ENCODE peak calls at places on chromosomes 6 and 20, in seven cellular contexts. U is fibroblast of the aortic adventitia; P is NB4; F is tibial artery; H is CD8-positive, alpha-beta T cell; J is fibroblast of mammary gland; W is neural progenitor cell. M is an unnamed sample.

GRCh38 chr20:8155848-8156602 is 24.0 kb downstream of the PLCB1 start:
- DNase-seq in P (no peak), F (no peak), U (peak), H (no peak), W (no peak), J (no peak), M (peak)

GRCh38 chr6:75711173-75711572 is 37.9 kb upstream of the MYO6 start:
- DNase-seq in J (no peak), W (no peak), H (no peak), P (no peak), F (no peak), U (no peak), M (no peak)

GRCh38 chr20:19692100-19692499 is 66.0 kb upstream of the RIN2 start:
- DNase-seq in J (peak), H (no peak), U (peak), P (no peak), F (no peak), W (no peak), M (peak)

GRCh38 chr6:32096394-32097258 is 12.5 kb downstream of the TNXB start:
- DNase-seq in J (no peak), F (no peak), H (no peak), U (no peak), P (no peak), W (no peak), M (no peak)

GRCh38 chr6:109795994-109796555 is 105.0 kb downstream of the FIG4 start:
- DNase-seq in U (no peak), P (no peak), F (no peak), H (no peak), J (peak), W (no peak), M (peak)

GRCh38 chr6:74912234-74912633 is 293.6 kb downstream of the COL12A1 start:
- DNase-seq in W (peak), P (no peak), J (no peak), H (no peak), U (no peak), F (no peak), M (no peak)

GRCh38 chr20:48040491-48040890 is 255.2 kb upstream of the SULF2 start:
- DNase-seq in H (no peak), P (no peak), U (no peak), W (no peak), J (no peak), F (no peak), M (no peak)

GRCh38 chr6:34514593-34515472 is 41.3 kb downstream of the SPDEF start:
- DNase-seq in U (peak), P (no peak), W (peak), F (no peak), H (no peak), J (peak), M (peak)

GRCh38 chr6:135922170-135922569 is 70.7 kb downstream of the PDE7B start:
- DNase-seq in P (peak), F (peak), J (peak), W (no peak), H (no peak), U (peak), M (peak)

GRCh38 chr20:58577139-58577806 is 62.1 kb upstream of the APCDD1L start:
- DNase-seq in W (no peak), H (no peak), U (no peak), J (no peak), F (peak), P (no peak), M (no peak)

GRCh38 chr6:107353773-107354382 is 105.5 kb downstream of the PDSS2 start:
- DNase-seq in U (no peak), H (no peak), F (no peak), J (no peak), W (no peak), P (no peak), M (peak)
- TF ChIP-seq CTCF in U (no peak), H (no peak), F (no peak), J (no peak), W (no peak), P (no peak), M (no peak)

GRCh38 chr6:152416652-152417051 is 220.5 kb downstream of the SYNE1 start:
- DNase-seq in W (no peak), U (no peak), J (no peak), H (no peak), P (no peak), F (no peak), M (no peak)
- H3K4me3 ChIP-seq in W (no peak), U (no peak), J (no peak), H (no peak), P (no peak), F (no peak), M (no peak)

GRCh38 chr20:31700747-31701146 is 21.9 kb downstream of the BCL2L1 start:
- DNase-seq in W (no peak), H (no peak), J (no peak), U (no peak), P (no peak), F (no peak), M (no peak)

GRCh38 chr20:31698243-31698802 is 24.3 kb downstream of the BCL2L1 start:
- DNase-seq in W (no peak), H (no peak), U (no peak), F (no peak), J (no peak), P (no peak), M (no peak)

GRCh38 chr20:31699801-31700728 is 22.6 kb downstream of the BCL2L1 start:
- DNase-seq in H (no peak), F (no peak), W (no peak), P (no peak), U (no peak), J (no peak), M (no peak)

GRCh38 chr20:31701591-31701990 is 21.1 kb downstream of the BCL2L1 start:
- DNase-seq in J (no peak), U (no peak), H (no peak), W (no peak), F (no peak), P (no peak), M (no peak)

GRCh38 chr20:31698803-31699718 is 23.6 kb downstream of the BCL2L1 start:
- DNase-seq in H (no peak), F (peak), W (no peak), J (peak), U (peak), P (peak), M (peak)
- TF ChIP-seq CTCF in H (no peak), F (no peak), W (no peak), J (no peak), U (no peak), P (no peak), M (no peak)

GRCh38 chr6:148760568-148761531 is 14.0 kb downstream of the UST start:
- DNase-seq in U (peak), W (peak), H (peak), J (peak), P (peak), F (peak), M (peak)

GRCh38 chr6:148757944-148758343 is 11.1 kb downstream of the UST start:
- DNase-seq in J (no peak), F (no peak), H (no peak), W (no peak), U (no peak), P (peak), M (no peak)

GRCh38 chr6:148761532-148761951 is 14.7 kb downstream of the UST start:
- DNase-seq in J (peak), P (no peak), W (no peak), H (peak), U (no peak), F (no peak), M (peak)

GRCh38 chr6:148760143-148760505 is 13.3 kb downstream of the UST start:
- DNase-seq in U (no peak), F (no peak), W (no peak), J (no peak), P (no peak), H (no peak), M (no peak)

GRCh38 chr6:148758492-148758891 is 11.7 kb downstream of the UST start:
- DNase-seq in P (peak), U (no peak), F (no peak), W (no peak), J (peak), H (peak), M (no peak)
- H3K4me3 ChIP-seq in P (no peak), U (no peak), F (no peak), W (no peak), J (no peak), H (no peak), M (no peak)

DNA sequence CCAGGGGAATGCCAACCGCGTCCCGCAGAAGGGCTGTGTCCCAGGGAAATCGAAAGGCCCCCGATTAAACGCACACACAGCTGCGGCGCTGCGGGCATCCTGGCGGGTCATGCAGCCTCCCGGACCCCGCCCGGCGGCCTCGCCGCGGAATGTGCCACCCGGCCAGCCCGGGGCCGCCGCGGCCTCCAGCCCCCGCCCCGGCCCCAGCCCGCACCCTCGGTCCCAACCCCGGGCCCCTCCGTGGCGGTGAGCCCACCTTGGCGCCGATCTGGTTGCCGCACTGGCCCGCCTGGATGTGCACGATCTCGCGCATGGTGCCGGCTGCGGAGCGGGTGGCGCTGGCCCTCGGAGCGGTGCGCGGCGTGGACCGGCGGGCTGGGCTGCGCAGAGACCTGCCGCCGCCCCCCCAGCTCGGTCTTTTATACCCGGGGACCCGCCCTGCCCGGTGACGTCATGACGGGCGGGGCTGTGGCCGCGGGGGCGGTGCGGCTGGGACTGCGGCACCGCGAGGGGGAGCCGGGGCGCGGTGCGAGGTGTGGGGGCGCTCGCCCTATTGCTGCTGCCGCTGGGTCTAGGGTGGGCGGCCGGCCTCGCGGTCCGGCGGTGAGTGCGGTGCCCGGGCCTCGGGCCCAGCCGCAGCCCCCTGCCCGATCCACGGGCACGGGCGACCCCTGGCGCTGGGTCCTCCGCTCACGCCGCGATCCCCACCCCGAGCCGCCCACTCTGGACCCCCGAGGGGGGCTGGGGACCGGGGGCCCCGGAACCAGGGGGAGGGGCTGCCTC is at the start of gene TUBB2A:
- DNase-seq in P (peak), W (peak), U (peak), H (peak), F (peak), J (peak), M (peak)
- TF ChIP-seq CTCF in P (no peak), W (peak), U (peak), H (peak), F (peak), J (no peak), M (peak)

DNA sequence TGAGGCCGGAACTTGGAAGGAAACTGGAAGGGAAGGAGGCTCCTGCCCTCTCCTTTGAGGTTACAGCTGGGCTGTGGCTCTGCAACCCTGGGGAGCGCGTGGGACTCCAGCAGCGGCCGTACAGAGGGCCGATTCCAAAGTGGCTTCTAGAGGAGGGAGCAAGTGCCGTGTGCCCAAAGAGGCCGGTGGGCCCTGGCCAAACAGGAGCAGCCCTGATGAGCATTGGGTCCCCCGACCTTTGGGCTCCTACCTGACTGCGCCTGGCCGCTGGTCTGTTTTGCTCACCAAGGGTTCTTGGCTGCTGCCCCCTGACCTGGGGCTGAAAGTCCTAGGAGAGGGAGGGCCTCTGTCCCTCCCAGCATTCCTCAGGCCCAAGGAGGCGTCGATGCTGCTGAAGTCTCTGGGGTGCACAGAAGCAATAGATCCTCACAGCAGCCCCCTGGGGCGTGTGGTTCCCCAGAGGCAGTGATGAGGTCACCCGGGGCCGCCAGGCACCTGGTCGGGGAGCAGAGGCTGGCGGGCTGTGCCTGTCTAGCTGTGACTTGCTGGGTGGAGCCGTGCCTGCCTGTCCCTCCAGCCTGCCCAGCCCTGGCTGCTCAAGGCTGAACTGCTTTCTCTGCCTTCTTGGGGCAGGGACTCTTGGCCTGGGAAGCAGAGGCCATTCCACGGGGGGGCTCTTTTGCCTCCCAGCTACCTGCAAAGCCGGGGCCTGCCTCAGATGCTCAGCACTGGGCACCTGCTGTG is 9.8 kb downstream of the RBM38 start:
- DNase-seq in U (no peak), F (no peak), W (no peak), H (peak), J (no peak), P (peak), M (no peak)
- H3K4me3 ChIP-seq in U (no peak), F (no peak), W (no peak), H (no peak), J (no peak), P (no peak), M (no peak)